ENCODE peak calls at places on chromosomes 5 and 9, in seven cellular contexts. M is H9, A is IMR-90, K is mesenchymal stem cell, F is trophoblast cell, V is neuronal stem cell, E is H1. H is an unnamed sample.

GRCh38 chr9:124662561-124662960 is 108.5 kb downstream of the NR6A1 start:
- DNase-seq in M (no peak), A (no peak), K (no peak), F (no peak), V (no peak), E (no peak), H (no peak)

GRCh38 chr5:34817558-34818351 is 21.2 kb upstream of the TTC23L start:
- DNase-seq in M (no peak), A (no peak), K (no peak), F (peak), V (no peak), E (no peak), H (no peak)

GRCh38 chr9:106846847-106847246 is 16.1 kb upstream of the ZNF462 start:
- DNase-seq in M (no peak), A (peak), K (no peak), F (peak), V (no peak), E (no peak), H (no peak)

GRCh38 chr5:159419567-159419966 is 89.3 kb upstream of the IL12B start:
- DNase-seq in M (peak), A (no peak), K (no peak), F (no peak), V (no peak), E (no peak), H (no peak)

GRCh38 chr5:10635257-10635860 is 71.5 kb downstream of the ANKRD33B start:
- DNase-seq in M (no peak), A (peak), K (peak), F (peak), V (no peak), E (no peak), H (no peak)

GRCh38 chr5:79837707-79838620 is 148.3 kb downstream of the CMYA5 start:
- DNase-seq in M (no peak), A (no peak), K (no peak), F (no peak), V (no peak), E (no peak), H (no peak)

GRCh38 chr9:126125177-126125576 is 201.5 kb upstream of the MVB12B start:
- DNase-seq in M (no peak), A (no peak), K (peak), F (no peak), V (no peak), E (no peak), H (no peak)

GRCh38 chr5:71714911-71715310 is 4.2 kb upstream of the CARTPT start:
- DNase-seq in M (no peak), A (no peak), K (no peak), F (no peak), V (no peak), E (no peak), H (no peak)

GRCh38 chr9:120692901-120693573 is 21.2 kb downstream of the MEGF9 start:
- DNase-seq in M (no peak), A (peak), K (peak), F (no peak), V (no peak), E (no peak), H (no peak)

GRCh38 chr5:99019812-99020697 is 91.2 kb upstream of the CHD1 start:
- DNase-seq in M (no peak), A (peak), K (peak), F (peak), V (no peak), E (no peak), H (no peak)

GRCh38 chr9:87872079-87872624 is 10.5 kb upstream of the SPATA31E1 start:
- DNase-seq in M (no peak), A (peak), K (no peak), F (no peak), V (no peak), E (no peak), H (no peak)

GRCh38 chr9:97046228-97046627 is 7.3 kb upstream of the CTSV start:
- DNase-seq in M (peak), A (peak), K (no peak), F (peak), V (no peak), E (peak), H (peak)

GRCh38 chr9:30411571-30411970 is 1972.9 kb upstream of the ACO1 start:
- DNase-seq in M (no peak), A (no peak), K (no peak), F (no peak), V (no peak), E (no peak), H (no peak)

GRCh38 chr5:77211013-77211690 is 672 bp downstream of the PDE8B start:
- DNase-seq in M (peak), A (no peak), K (no peak), F (no peak), V (no peak), E (peak), H (peak)

GRCh38 chr5:5623397-5623796 is 200.9 kb downstream of the ICE1 start:
- DNase-seq in M (no peak), A (no peak), K (no peak), F (no peak), V (no peak), E (no peak), H (no peak)

GRCh38 chr5:73135429-73136276 is 15.3 kb downstream of the TMEM171 start:
- DNase-seq in M (peak), A (peak), K (peak), F (peak), V (no peak), E (no peak), H (peak)
- H2BK5ac ChIP-seq in M (no peak), A (no peak), K (peak), F (peak), V (no peak), E (no peak), H (no peak)

GRCh38 chr5:151683936-151684586 is 2.7 kb downstream of the SPARC start:
- DNase-seq in M (no peak), A (no peak), K (peak), F (no peak), V (no peak), E (no peak), H (no peak)
- H3K4ac ChIP-seq in M (no peak), A (peak), K (no peak), F (no peak), V (no peak), E (no peak), H (no peak)

GRCh38 chr5:109644829-109645228 is 44.9 kb upstream of the MAN2A1 start:
- DNase-seq in M (peak), A (no peak), K (no peak), F (no peak), V (no peak), E (peak), H (peak)
- H2BK5ac ChIP-seq in M (no peak), A (no peak), K (no peak), F (no peak), V (no peak), E (no peak), H (no peak)

DNA sequence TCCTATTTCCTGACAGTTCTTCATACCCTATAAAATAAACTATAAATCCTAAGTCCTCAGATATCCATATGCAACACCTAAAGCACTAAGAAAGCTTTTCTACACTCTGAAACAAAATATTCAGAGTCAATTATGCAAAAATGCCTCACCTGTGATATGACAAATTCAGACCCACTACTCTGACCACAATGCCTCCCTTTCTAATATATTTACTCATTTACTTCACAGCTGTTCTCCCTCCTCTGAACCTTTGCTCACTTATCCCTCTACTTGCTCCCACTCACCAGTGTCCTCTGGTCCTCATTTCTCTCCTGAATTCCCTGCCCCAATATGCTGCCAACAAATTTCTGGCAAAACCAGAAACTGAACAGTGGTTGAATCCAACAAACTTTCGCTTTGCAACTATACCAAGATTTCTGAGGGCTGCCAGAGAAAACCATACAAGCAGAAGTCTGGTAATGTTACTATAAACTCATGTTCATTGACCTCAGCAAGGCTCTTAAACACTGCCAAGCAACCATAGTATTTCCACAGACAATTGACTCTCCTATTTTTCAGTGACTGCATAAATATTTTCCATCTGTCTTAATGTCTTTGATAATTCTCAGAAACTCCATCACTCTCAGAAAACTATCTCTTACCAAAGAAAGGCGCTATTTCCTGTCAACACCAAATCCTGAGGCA is 7.1 kb downstream of the CCNH start:
- DNase-seq in M (no peak), A (no peak), K (peak), F (no peak), V (no peak), E (no peak), H (no peak)
- H3K4ac ChIP-seq in M (no peak), A (no peak), K (no peak), F (no peak), V (no peak), E (no peak), H (no peak)

GRCh38 chr5:67976812-67977455 is 238.6 kb upstream of the PIK3R1 start:
- DNase-seq in M (no peak), A (no peak), K (no peak), F (no peak), V (no peak), E (no peak), H (no peak)
- H2BK5ac ChIP-seq in M (no peak), A (no peak), K (no peak), F (no peak), V (no peak), E (no peak), H (no peak)

GRCh38 chr5:140365941-140366340 is 5.9 kb downstream of the SLC4A9 start:
- DNase-seq in M (no peak), A (no peak), K (no peak), F (no peak), V (no peak), E (no peak), H (no peak)
- H3K4ac ChIP-seq in M (no peak), A (no peak), K (no peak), F (no peak), V (no peak), E (no peak), H (no peak)

GRCh38 chr9:5557606-5558587 is 47.6 kb downstream of the PDCD1LG2 start:
- DNase-seq in M (no peak), A (no peak), K (no peak), F (peak), V (no peak), E (no peak), H (no peak)

GRCh38 chr9:5561828-5562488 is 51.6 kb downstream of the PDCD1LG2 start:
- DNase-seq in M (no peak), A (no peak), K (no peak), F (no peak), V (no peak), E (no peak), H (no peak)

GRCh38 chr9:5560439-5560838 is 50.1 kb downstream of the PDCD1LG2 start:
- DNase-seq in M (no peak), A (no peak), K (no peak), F (no peak), V (no peak), E (no peak), H (no peak)

GRCh38 chr9:5562806-5563416 is 52.6 kb downstream of the PDCD1LG2 start:
- DNase-seq in M (no peak), A (no peak), K (no peak), F (peak), V (no peak), E (no peak), H (peak)

DNA sequence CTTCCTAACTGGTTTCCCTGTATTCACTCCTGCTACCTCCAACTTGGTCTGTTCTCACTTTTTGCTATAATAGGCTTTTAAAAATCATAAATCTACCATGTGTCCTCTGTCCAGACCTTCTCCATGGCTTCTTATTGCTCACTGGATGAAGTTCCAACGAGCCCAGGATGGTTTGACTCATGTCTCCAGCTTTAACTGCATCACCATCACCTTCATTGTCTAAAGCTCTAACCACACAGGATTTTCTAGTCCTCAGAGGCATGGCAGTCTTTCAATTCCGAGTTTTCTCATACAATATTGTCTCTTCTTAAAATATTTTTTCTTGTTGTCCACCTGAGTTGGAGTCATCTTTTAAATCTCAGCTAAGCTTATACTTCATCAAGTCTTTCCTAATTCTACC is 49.3 kb downstream of the PDCD1LG2 start:
- DNase-seq in M (no peak), A (no peak), K (no peak), F (no peak), V (no peak), E (no peak), H (no peak)
- H2BK5ac ChIP-seq in M (no peak), A (no peak), K (no peak), F (no peak), V (no peak), E (no peak), H (no peak)